ENCODE peak calls at places on chromosomes 16 and 17, in four cellular contexts. F is neural crest cell, K is mucosa of gallbladder, X is spleen. Y is an unnamed sample.

GRCh38 chr16:67174706-67175231 is 4.4 kb downstream of the NOL3 start:
- DNase-seq in F (no peak), K (no peak), X (no peak), Y (no peak)

GRCh38 chr16:65453646-65454045 is 331.8 kb upstream of the CDH11 start:
- DNase-seq in F (no peak), K (no peak), X (no peak), Y (no peak)

GRCh38 chr16:88478115-88478514 is 25.0 kb downstream of the ZFPM1 start:
- DNase-seq in F (no peak), K (no peak), X (peak), Y (no peak)

GRCh38 chr17:78862073-78863023 is 21.7 kb upstream of the USP36 start:
- DNase-seq in F (no peak), K (peak), X (no peak), Y (peak)

GRCh38 chr16:4618645-4619418 is 4.1 kb upstream of the UBALD1 start:
- DNase-seq in F (no peak), K (no peak), X (no peak), Y (no peak)

GRCh38 chr16:86016201-86016965 is 117.4 kb downstream of the IRF8 start:
- DNase-seq in F (peak), K (peak), X (no peak), Y (peak)

GRCh38 chr17:80851277-80851925 is 140.2 kb upstream of the CHMP6 start:
- DNase-seq in F (no peak), K (no peak), X (peak), Y (no peak)

GRCh38 chr16:73232555-73233422 is 184.9 kb upstream of the ZFHX3 start:
- DNase-seq in F (no peak), K (peak), X (no peak), Y (peak)

GRCh38 chr17:5700791-5701190 is 116.5 kb upstream of the NLRP1 start:
- DNase-seq in F (no peak), K (no peak), X (no peak), Y (no peak)

GRCh38 chr17:4276514-4276913 is 12.7 kb upstream of the ANKFY1 start:
- DNase-seq in F (no peak), K (no peak), X (no peak), Y (no peak)

GRCh38 chr16:76303637-76304314 is 26.6 kb downstream of the CNTNAP4 start:
- DNase-seq in F (no peak), K (no peak), X (no peak), Y (no peak)

GRCh38 chr17:3916825-3917224 is 560 bp upstream of the P2RX1 start:
- DNase-seq in F (no peak), K (no peak), X (peak), Y (no peak)

GRCh38 chr16:24346734-24347133 is 90.6 kb downstream of the CACNG3 start:
- DNase-seq in F (no peak), K (no peak), X (no peak), Y (no peak)

GRCh38 chr16:82888616-82889015 is 261.8 kb downstream of the CDH13 start:
- DNase-seq in F (no peak), K (no peak), X (no peak), Y (peak)

GRCh38 chr16:15900901-15901465 is 12.6 kb upstream of the CEP20 start:
- DNase-seq in F (no peak), K (no peak), X (no peak), Y (no peak)

GRCh38 chr17:74180336-74180735 is 23.1 kb upstream of the RPL38 start:
- DNase-seq in F (no peak), K (no peak), X (peak), Y (no peak)

GRCh38 chr17:28112199-28112995 is 69.9 kb downstream of the NLK start:
- DNase-seq in F (no peak), K (no peak), X (no peak), Y (no peak)

GRCh38 chr16:8679156-8679555 is 4.7 kb downstream of the ABAT start:
- DNase-seq in F (no peak), K (no peak), X (peak), Y (peak)

GRCh38 chr17:78534492-78535284 is 42.5 kb downstream of the DNAH17 start:
- DNase-seq in F (no peak), K (no peak), X (peak), Y (no peak)

GRCh38 chr17:35129154-35129972 is 7.9 kb downstream of the FNDC8 start:
- DNase-seq in F (no peak), K (no peak), X (no peak), Y (no peak)

GRCh38 chr17:47697948-47698711 is 4.2 kb downstream of the TBKBP1 start:
- DNase-seq in F (no peak), K (no peak), X (peak), Y (no peak)

GRCh38 chr16:46673320-46674013 is 15.5 kb downstream of the VPS35 start:
- DNase-seq in F (peak), K (peak), X (no peak), Y (peak)

GRCh38 chr16:27251561-27252205 is 16.9 kb downstream of the NSMCE1 start:
- DNase-seq in F (no peak), K (no peak), X (no peak), Y (no peak)

GRCh38 chr16:83653785-83654184 is 154.0 kb upstream of the HSBP1 start:
- DNase-seq in F (no peak), K (no peak), X (no peak), Y (no peak)

GRCh38 chr17:17511971-17512858 is 16.0 kb upstream of the RASD1 start:
- DNase-seq in F (no peak), K (no peak), X (peak), Y (peak)

GRCh38 chr17:27624555-27624954 is 6.4 kb upstream of the LGALS9 start:
- DNase-seq in F (no peak), K (no peak), X (no peak), Y (no peak)

GRCh38 chr17:14427914-14428639 is 127.2 kb downstream of the HS3ST3B1 start:
- DNase-seq in F (no peak), K (no peak), X (peak), Y (no peak)

GRCh38 chr17:4994081-4994595 is 3.2 kb downstream of the INCA1 start:
- DNase-seq in F (no peak), K (no peak), X (no peak), Y (no peak)

GRCh38 chr17:20914658-20915057 is 128.2 kb downstream of the USP22 start:
- DNase-seq in F (no peak), K (no peak), X (no peak), Y (no peak)

GRCh38 chr17:27381007-27381501 is 75.2 kb upstream of the KSR1 start:
- DNase-seq in F (peak), K (peak), X (peak), Y (peak)

GRCh38 chr17:14295676-14296075 is 5.2 kb upstream of the HS3ST3B1 start:
- DNase-seq in F (no peak), K (no peak), X (no peak), Y (no peak)

GRCh38 chr17:47850692-47851573 is at the start of gene SP6:
- DNase-seq in F (peak), K (peak), X (peak), Y (peak)

GRCh38 chr16:60818471-60818870 is 1217.8 kb downstream of the CDH8 start:
- DNase-seq in F (no peak), K (no peak), X (no peak), Y (no peak)

GRCh38 chr17:82212331-82213250 is at the start of gene CCDC57:
- DNase-seq in F (peak), K (no peak), X (peak), Y (peak)

GRCh38 chr17:78677303-78678219 is 100.4 kb upstream of the DNAH17 start:
- DNase-seq in F (no peak), K (no peak), X (peak), Y (no peak)

Y was measured in hepatocyte.